ENCODE peak calls at places on chromosomes 13 and 19, in four cellular contexts. M, L, F and W are unnamed samples.

GRCh38 chr19:12676384-12676792 is 5.3 kb downstream of the DHPS start:
- DNase-seq in M (peak), L (peak), F (peak), W (peak)

GRCh38 chr13:32791545-32792172 is 205.4 kb downstream of the PDS5B start:
- DNase-seq in M (no peak), L (no peak), F (peak), W (peak)

GRCh38 chr19:18460313-18460712 is 22.4 kb upstream of the ISYNA1 start:
- DNase-seq in M (no peak), L (no peak), F (no peak), W (no peak)

GRCh38 chr19:58353717-58354477 is 605 bp upstream of the A1BG start:
- DNase-seq in M (no peak), L (no peak), F (no peak), W (no peak)

GRCh38 chr13:105406551-105406950 is 1128.9 kb downstream of the EFNB2 start:
- DNase-seq in M (no peak), L (no peak), F (no peak), W (no peak)

GRCh38 chr13:30341815-30342570 is 34.6 kb upstream of the KATNAL1 start:
- DNase-seq in M (peak), L (no peak), F (no peak), W (no peak)

GRCh38 chr19:7450243-7451223 is 38.3 kb downstream of the PEX11G start:
- DNase-seq in M (no peak), L (no peak), F (no peak), W (no peak)

GRCh38 chr13:101978546-101979315 is 423.1 kb downstream of the FGF14 start:
- DNase-seq in M (no peak), L (no peak), F (no peak), W (no peak)

GRCh38 chr13:89923731-89924130 is 1423.8 kb upstream of the MIR17HG start:
- DNase-seq in M (no peak), L (no peak), F (no peak), W (no peak)

GRCh38 chr13:29906432-29907011 is 56.1 kb upstream of the UBL3 start:
- DNase-seq in M (no peak), L (no peak), F (no peak), W (no peak)

GRCh38 chr13:85366759-85367417 is 432.3 kb downstream of the SLITRK6 start:
- DNase-seq in M (no peak), L (no peak), F (no peak), W (no peak)

GRCh38 chr13:77528834-77529500 is 6.5 kb upstream of the SCEL start:
- DNase-seq in M (no peak), L (no peak), F (no peak), W (peak)

GRCh38 chr19:9295411-9295849 is 14.2 kb downstream of the ZNF699 start:
- DNase-seq in M (no peak), L (no peak), F (peak), W (no peak)

GRCh38 chr13:48493076-48493765 is 39.7 kb downstream of the RCBTB2 start:
- DNase-seq in M (no peak), L (no peak), F (no peak), W (no peak)

GRCh38 chr13:57969961-57970360 is 338.4 kb downstream of the PCDH17 start:
- DNase-seq in M (no peak), L (no peak), F (no peak), W (no peak)

GRCh38 chr19:55075366-55075998 is at the start of gene EPS8L1:
- DNase-seq in M (peak), L (no peak), F (no peak), W (no peak)

DNA sequence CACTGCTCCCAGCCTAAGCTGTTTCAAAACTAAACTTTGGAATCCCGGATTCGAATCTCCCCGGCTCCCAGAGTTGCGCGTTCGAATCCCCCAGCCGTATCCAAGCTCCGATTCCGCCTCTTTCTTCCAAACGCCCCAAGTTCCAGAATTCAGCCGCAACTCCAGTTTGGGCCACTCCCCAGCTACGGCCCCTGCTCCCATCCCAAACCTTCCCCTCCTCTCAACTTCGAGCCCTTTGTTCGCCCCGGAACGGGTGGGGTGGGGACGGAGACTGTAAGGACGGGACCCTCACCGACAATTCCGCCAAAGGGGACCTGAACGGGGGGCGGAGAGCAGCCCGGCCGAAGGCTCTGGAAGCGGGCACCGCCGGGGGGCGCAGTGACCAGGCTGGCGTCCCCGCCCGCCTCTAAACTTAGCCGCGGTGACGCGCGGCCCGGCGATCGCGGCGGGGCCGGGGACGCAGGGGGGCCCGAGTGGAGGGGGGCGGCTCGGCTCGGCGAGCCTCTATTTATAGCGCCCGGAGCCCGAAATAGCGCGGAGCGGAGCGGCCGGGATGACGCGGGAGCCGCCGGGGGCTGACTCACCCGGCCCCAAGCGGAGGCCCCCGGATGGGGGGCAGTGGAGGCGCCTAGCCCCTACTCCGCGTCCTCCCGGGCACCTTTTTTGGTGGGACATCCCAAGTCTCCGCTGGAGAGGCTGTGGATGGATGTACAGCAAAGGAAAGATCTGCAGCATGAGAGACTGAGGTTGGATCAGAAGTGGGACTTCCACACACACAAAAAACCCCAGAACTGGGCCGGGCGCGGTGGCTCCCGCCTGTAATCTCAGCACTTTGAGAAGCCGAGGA is 4.9 kb upstream of the ERCC1 start:
- DNase-seq in M (no peak), L (no peak), F (no peak), W (no peak)
- TF ChIP-seq CTCF in M (peak), L (no peak), F (peak), W (peak)

GRCh38 chr13:98144501-98145350 is 1.8 kb downstream of the FARP1 start:
- DNase-seq in M (no peak), L (no peak), F (peak), W (no peak)
- TF ChIP-seq CTCF in M (peak), L (no peak), F (no peak), W (no peak)

DNA sequence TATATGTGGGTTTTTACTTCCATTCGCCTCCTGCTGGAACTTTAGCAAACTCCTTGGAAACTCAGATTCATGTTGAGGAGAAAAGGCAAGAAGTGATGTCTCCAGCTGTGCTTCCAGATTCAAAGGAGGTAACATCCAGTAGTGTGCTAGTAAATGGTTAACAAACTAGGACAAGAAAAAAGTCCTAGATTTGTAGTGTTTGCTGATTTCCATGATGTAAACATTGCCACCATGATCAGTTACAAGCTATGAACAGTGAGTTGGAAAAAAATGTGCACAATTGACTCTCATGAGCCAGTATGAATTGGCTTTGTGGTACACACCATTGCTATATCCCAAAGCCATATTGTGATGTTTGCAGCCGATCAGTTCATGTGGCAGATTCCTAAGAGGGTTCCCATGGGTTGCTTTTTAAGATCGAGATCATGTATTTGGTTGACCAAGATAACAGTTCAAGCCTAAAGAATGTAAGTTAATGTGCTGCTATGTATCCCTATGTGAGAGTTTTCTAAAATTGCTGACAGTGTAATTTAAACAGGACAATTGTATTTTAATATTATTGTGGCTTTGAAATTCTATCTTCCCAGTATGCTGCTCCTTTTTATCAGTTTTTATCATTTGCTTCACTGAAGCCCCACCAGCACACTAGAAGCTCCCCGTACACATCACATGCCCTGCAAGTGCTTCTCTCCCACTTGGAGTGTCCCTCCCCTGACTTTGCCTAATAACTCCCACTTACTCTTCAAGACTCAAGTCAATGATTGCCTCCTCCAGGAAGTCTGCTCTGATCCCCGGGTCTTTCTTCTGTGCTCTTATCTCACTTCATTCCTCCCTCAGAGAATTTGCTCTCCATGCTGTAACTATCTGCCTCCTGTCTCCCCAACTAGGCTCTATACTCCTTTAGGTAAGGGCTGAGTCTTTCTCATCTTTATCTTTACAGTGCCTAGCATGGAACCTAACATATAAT is 148.3 kb downstream of the RGCC start:
- DNase-seq in M (no peak), L (no peak), F (no peak), W (no peak)
- TF ChIP-seq CTCF in M (no peak), L (no peak), F (no peak), W (no peak)

DNA sequence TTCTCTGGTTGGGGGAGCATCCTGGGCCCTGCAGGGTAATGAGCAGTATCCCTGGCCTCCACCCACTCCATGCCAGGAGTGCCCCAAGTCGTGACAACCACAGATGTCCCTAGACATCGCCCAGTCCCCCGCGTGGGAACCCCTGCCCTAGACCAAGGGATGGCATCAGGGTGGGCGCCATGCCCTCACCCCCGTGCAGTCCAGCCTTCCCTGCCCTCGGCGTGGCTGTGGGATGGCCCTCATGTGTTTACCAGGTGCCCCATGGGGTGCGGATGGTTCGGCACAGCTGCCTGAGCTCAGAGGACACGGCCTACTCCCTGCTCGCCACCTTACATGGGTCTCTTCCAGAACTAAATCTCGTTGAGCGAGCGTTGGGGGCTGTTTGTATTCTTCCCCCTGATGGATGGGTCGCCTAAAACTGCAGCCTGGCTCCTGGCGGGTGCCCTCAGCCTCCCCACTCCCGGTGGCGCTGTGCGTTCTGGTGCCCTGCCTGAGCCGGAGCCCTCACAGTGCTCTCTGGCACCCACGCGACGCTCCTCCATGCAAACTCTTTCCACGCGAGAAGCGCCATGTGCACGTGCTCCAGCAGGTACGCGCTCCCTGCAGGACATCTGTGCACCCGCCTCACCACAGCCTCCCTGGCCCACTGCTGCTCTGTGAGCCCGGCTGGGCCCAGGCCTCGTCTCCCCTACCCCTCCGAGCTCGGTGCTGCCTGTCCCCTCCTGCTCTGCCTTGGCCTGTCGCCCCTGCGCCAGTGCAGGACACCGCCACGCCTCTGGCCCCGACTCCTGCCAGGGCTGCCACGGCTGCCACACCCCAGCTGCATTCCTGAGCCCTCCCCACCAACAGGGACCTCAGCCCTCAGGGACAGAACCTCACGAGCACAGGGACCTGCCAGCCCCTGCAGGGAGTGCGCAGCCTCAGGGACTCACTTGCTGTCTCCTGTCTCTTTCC is 145.0 kb downstream of the KDM4B start:
- DNase-seq in M (no peak), L (no peak), F (no peak), W (no peak)
- TF ChIP-seq CTCF in M (no peak), L (no peak), F (no peak), W (no peak)

GRCh38 chr19:35510626-35510964 is 2.9 kb downstream of the DMKN start:
- DNase-seq in M (no peak), L (no peak), F (no peak), W (no peak)
- TF ChIP-seq CTCF in M (peak), L (peak), F (peak), W (no peak)

GRCh38 chr13:94112731-94113130 is 366.8 kb downstream of the DCT start:
- DNase-seq in M (no peak), L (no peak), F (no peak), W (no peak)
- TF ChIP-seq CTCF in M (no peak), L (no peak), F (no peak), W (no peak)

GRCh38 chr13:56019606-56020005 is 1121.1 kb upstream of the PRR20A start:
- DNase-seq in M (no peak), L (no peak), F (no peak), W (no peak)

GRCh38 chr13:56015919-56016318 is 1124.8 kb upstream of the PRR20A start:
- DNase-seq in M (no peak), L (no peak), F (no peak), W (no peak)

GRCh38 chr13:56020425-56020824 is 1120.3 kb upstream of the PRR20A start:
- DNase-seq in M (no peak), L (no peak), F (no peak), W (no peak)
- TF ChIP-seq CTCF in M (no peak), L (no peak), F (no peak), W (no peak)

GRCh38 chr13:108176685-108177274 is 38.6 kb downstream of the LIG4 start:
- DNase-seq in M (no peak), L (peak), F (peak), W (peak)
- TF ChIP-seq CTCF in M (peak), L (no peak), F (no peak), W (peak)